ENCODE peak calls at places on chromosome 9, in six cellular contexts. M is PC-9, R is MCF 10A, D is mesothelial cell of epicardium, B is kidney, G is SK-N-SH. I is an unnamed sample.

GRCh38 chr9:137502008-137502913 is 43.1 kb upstream of the NSMF start:
- DNase-seq in M (peak), R (peak), D (peak), B (no peak), G (peak), I (no peak)

GRCh38 chr9:137030528-137030927 is 1.4 kb downstream of the FUT7 start:
- DNase-seq in M (no peak), R (no peak), D (no peak), B (no peak), G (no peak), I (peak)

GRCh38 chr9:134429481-134429880 is 103.2 kb downstream of the RXRA start:
- DNase-seq in M (no peak), R (no peak), D (no peak), B (no peak), G (no peak), I (no peak)

GRCh38 chr9:99296375-99296951 is 74.4 kb downstream of the SEC61B start:
- DNase-seq in M (no peak), R (no peak), D (no peak), B (peak), G (peak), I (no peak)

GRCh38 chr9:103003689-103004088 is 8.6 kb downstream of the CYLC2 start:
- DNase-seq in M (no peak), R (no peak), D (no peak), B (no peak), G (no peak), I (no peak)

GRCh38 chr9:114953016-114953415 is 22.6 kb upstream of the TNFSF8 start:
- DNase-seq in M (no peak), R (no peak), D (no peak), B (no peak), G (no peak), I (no peak)

GRCh38 chr9:24464321-24464951 is 81.3 kb downstream of the IZUMO3 start:
- DNase-seq in M (no peak), R (peak), D (no peak), B (no peak), G (no peak), I (no peak)

GRCh38 chr9:96379461-96379860 is 4.0 kb downstream of the SLC35D2 start:
- DNase-seq in M (no peak), R (no peak), D (no peak), B (no peak), G (no peak), I (no peak)

GRCh38 chr9:136712690-136713554 is 550 bp downstream of the DIPK1B start:
- DNase-seq in M (no peak), R (no peak), D (peak), B (no peak), G (peak), I (no peak)

GRCh38 chr9:120931278-120932085 is 4.9 kb upstream of the TRAF1 start:
- DNase-seq in M (no peak), R (peak), D (no peak), B (no peak), G (no peak), I (peak)

GRCh38 chr9:28714175-28714574 is 1140.9 kb upstream of the C9orf72 start:
- DNase-seq in M (no peak), R (no peak), D (no peak), B (no peak), G (no peak), I (no peak)

GRCh38 chr9:111679199-111679598 is 17.8 kb downstream of the GNG10 start:
- DNase-seq in M (no peak), R (no peak), D (no peak), B (no peak), G (no peak), I (no peak)

GRCh38 chr9:131266301-131267229 is 9.7 kb downstream of the FAM78A start:
- DNase-seq in M (no peak), R (no peak), D (no peak), B (peak), G (no peak), I (no peak)

GRCh38 chr9:14260101-14260500 is 53.8 kb downstream of the NFIB start:
- DNase-seq in M (no peak), R (peak), D (no peak), B (no peak), G (no peak), I (no peak)

GRCh38 chr9:36548454-36548853 is 24.2 kb upstream of the MELK start:
- DNase-seq in M (peak), R (no peak), D (no peak), B (no peak), G (no peak), I (no peak)

GRCh38 chr9:6272229-6272597 is 56.0 kb upstream of the TPD52L3 start:
- DNase-seq in M (no peak), R (peak), D (no peak), B (no peak), G (no peak), I (no peak)

GRCh38 chr9:20552874-20553624 is 69.2 kb downstream of the MLLT3 start:
- DNase-seq in M (no peak), R (no peak), D (no peak), B (no peak), G (no peak), I (no peak)

GRCh38 chr9:7377489-7377888 is 422.1 kb downstream of the DMAC1 start:
- DNase-seq in M (no peak), R (no peak), D (no peak), B (no peak), G (no peak), I (no peak)

GRCh38 chr9:129553277-129553676 is 67.6 kb downstream of the C9orf50 start:
- DNase-seq in M (no peak), R (no peak), D (no peak), B (peak), G (no peak), I (no peak)

GRCh38 chr9:22813520-22813919 is 366.9 kb downstream of the DMRTA1 start:
- DNase-seq in M (no peak), R (peak), D (no peak), B (no peak), G (peak), I (no peak)

GRCh38 chr9:110170728-110171257 is 37.2 kb downstream of the C9orf152 start:
- DNase-seq in M (no peak), R (no peak), D (no peak), B (no peak), G (no peak), I (no peak)

GRCh38 chr9:104992696-104993095 is 64.7 kb upstream of the ABCA1 start:
- DNase-seq in M (no peak), R (no peak), D (no peak), B (no peak), G (no peak), I (no peak)

GRCh38 chr9:133935328-133936040 is 56.6 kb downstream of the VAV2 start:
- DNase-seq in M (no peak), R (no peak), D (no peak), B (peak), G (peak), I (no peak)

GRCh38 chr9:92603990-92604389 is 65.9 kb downstream of the IPPK start:
- DNase-seq in M (no peak), R (no peak), D (no peak), B (no peak), G (no peak), I (no peak)
- TF ChIP-seq CTCF in M (no peak), R (no peak), D (no peak), B (no peak), G (no peak), I (no peak)

GRCh38 chr9:13186774-13187173 is 92.7 kb downstream of the MPDZ start:
- DNase-seq in M (no peak), R (no peak), D (no peak), B (no peak), G (no peak), I (no peak)
- TF ChIP-seq CTCF in M (no peak), R (no peak), D (no peak), B (no peak), G (no peak), I (no peak)

DNA sequence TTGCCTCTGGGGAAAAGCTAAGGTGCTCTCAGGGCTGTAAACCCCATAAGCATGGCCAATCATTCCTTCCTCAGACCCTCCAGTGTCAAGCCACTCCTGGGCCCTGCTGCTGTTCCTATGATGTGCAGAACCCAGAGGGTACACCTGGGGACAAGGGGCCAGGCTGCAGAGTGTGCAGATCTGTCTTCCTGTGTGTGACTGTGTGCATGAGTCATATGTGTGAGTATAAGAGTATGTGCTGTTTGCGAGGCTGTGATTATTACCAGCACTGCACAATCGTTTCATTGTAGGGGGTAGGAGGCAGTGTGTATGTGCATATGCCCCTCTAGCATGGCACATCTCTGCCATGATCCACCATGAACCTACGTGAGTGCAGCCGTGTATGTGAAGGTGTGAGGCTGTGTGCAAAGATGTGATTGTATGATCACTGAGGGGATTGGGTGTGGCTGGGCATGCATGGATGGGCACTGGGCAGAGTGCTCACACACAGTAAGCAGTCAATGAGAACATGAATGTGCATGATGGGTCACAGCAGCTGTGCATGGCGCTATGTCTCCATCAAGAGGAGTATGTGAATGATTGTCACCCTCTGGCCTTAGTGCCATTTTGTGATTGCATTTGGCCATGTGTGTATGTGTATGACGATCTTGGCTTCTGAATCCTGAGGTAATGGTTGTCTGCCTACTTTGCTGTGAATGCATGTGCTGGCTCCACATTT is 2.4 kb upstream of the OR1K1 start:
- DNase-seq in M (no peak), R (no peak), D (no peak), B (no peak), G (no peak), I (no peak)
- TF ChIP-seq CTCF in M (no peak), R (no peak), D (no peak), B (no peak), G (no peak), I (no peak)

DNA sequence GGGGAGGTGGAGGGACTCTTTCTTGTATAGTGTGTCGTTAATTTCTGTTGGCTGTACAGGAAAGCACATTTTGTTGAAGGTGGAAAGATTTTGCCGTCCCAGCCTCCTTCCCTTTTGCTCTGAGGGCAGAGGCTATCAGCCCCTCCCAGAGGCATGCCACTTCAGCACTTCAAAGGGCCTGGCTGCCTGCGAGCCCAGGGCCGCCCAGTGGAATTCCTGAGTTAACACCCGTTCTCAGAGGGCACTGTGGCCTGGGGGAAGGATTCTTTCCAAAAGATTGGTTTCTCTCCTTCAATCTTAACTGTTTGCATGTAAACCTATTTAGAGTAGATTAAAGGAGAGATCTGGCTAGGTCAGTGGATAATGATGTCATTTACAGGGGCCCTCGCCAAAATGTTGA is 238.6 kb downstream of the FANCC start:
- DNase-seq in M (no peak), R (no peak), D (no peak), B (no peak), G (no peak), I (no peak)
- TF ChIP-seq CTCF in M (no peak), R (no peak), D (no peak), B (no peak), G (no peak), I (no peak)

GRCh38 chr9:128120741-128121465 is 6.6 kb downstream of the PTGES2 start:
- DNase-seq in M (no peak), R (no peak), D (no peak), B (peak), G (no peak), I (no peak)
- TF ChIP-seq CTCF in M (no peak), R (no peak), D (no peak), B (no peak), G (no peak), I (no peak)

I was measured in natural killer cell.